ENCODE peak calls at places on chromosomes 7 and 10, in six cellular contexts. A is ELF-1; S is globus pallidus; C is stimulated activated CD4-positive, alpha-beta T cell treated with anti-CD3 and anti-CD28 coated beads, Interleukin-1b, Interleukin-23, amount 100 ng/mL, for 4 hours; F is GM03348; K is H1. Z is an unnamed sample.

GRCh38 chr7:44958645-44959344 is 20.0 kb downstream of the MYO1G start:
- DNase-seq in K (no peak), A (no peak), C (no peak), F (no peak), S (no peak), Z (no peak)

GRCh38 chr10:125373546-125373945 is 213.2 kb upstream of the CTBP2 start:
- DNase-seq in A (no peak), S (no peak), F (no peak), C (no peak), K (no peak), Z (no peak)

GRCh38 chr10:65325913-65326312 is 1599.9 kb upstream of the LRRTM3 start:
- DNase-seq in C (no peak), F (no peak), S (no peak), K (peak), A (peak), Z (no peak)

GRCh38 chr7:87474046-87474445 is 1.4 kb downstream of the ABCB4 start:
- DNase-seq in F (no peak), A (no peak), S (no peak), C (no peak), K (no peak), Z (no peak)

GRCh38 chr10:74227697-74228424 is 76.8 kb downstream of the ADK start:
- DNase-seq in K (no peak), C (no peak), A (no peak), S (peak), F (peak), Z (no peak)

GRCh38 chr7:43844662-43845061 is 24.7 kb downstream of the MRPS24 start:
- DNase-seq in F (no peak), A (no peak), S (no peak), K (no peak), C (no peak), Z (no peak)

GRCh38 chr10:122128357-122128756 is 139.4 kb downstream of the TACC2 start:
- DNase-seq in S (no peak), A (no peak), F (peak), K (no peak), C (no peak), Z (no peak)

GRCh38 chr10:32413513-32413912 is 32.4 kb upstream of the CCDC7 start:
- DNase-seq in S (no peak), C (peak), F (peak), A (no peak), K (no peak), Z (no peak)

Z was measured in NCI-H1930.